ENCODE peak calls at places on chromosomes 3 and 15, in nine cellular contexts. E is effector CD8-positive, alpha-beta T cell; J is central memory CD8-positive, alpha-beta T cell; C is NCI-H1436; H is Caco-2; O is T1000; T is psoas muscle; Q is ACHN; Y is kidney epithelial cell. Z is an unnamed sample.

GRCh38 chr3:15899438-15899837 is 101.7 kb upstream of the ANKRD28 start:
- DNase-seq in E (no peak), J (no peak), C (no peak), H (no peak), O (peak; percentile 10), T (no peak), Q (peak; percentile 23), Y (peak; percentile 41), Z (peak; percentile 14)

GRCh38 chr3:114404590-114404989 is 110.8 kb downstream of the TIGIT start:
- DNase-seq in E (no peak), J (no peak), C (no peak), H (no peak), O (no peak), T (no peak), Q (no peak), Y (no peak), Z (no peak)

GRCh38 chr15:38217181-38217580 is 35.5 kb upstream of the SPRED1 start:
- DNase-seq in E (no peak), J (no peak), C (no peak), H (no peak), O (no peak), T (no peak), Q (peak; percentile 2), Y (peak; percentile 52), Z (peak; percentile 9)

GRCh38 chr3:26091096-26091495 is 301.2 kb downstream of the OXSM start:
- DNase-seq in E (no peak), J (no peak), C (no peak), H (no peak), O (no peak), T (no peak), Q (no peak), Y (no peak), Z (no peak)

GRCh38 chr15:96325579-96326331 is 4.7 kb upstream of the NR2F2 start:
- DNase-seq in E (no peak), J (no peak), C (no peak), H (peak; percentile 79), O (no peak), T (no peak), Q (peak; percentile 56), Y (no peak), Z (no peak)

GRCh38 chr3:25565807-25566206 is 98.9 kb downstream of the TOP2B start:
- DNase-seq in E (no peak), J (no peak), C (no peak), H (no peak), O (no peak), T (no peak), Q (no peak), Y (no peak), Z (no peak)

GRCh38 chr3:120144267-120144666 is 50.0 kb upstream of the GSK3B start:
- DNase-seq in E (no peak), J (no peak), C (no peak), H (peak; percentile 82), O (no peak), T (no peak), Q (peak; percentile 92), Y (peak; percentile 71), Z (peak; percentile 53)

GRCh38 chr3:184323696-184324095 is 9.3 kb downstream of the EIF4G1 start:
- DNase-seq in E (no peak), J (no peak), C (no peak), H (no peak), O (no peak), T (peak; percentile 69), Q (no peak), Y (no peak), Z (no peak)

GRCh38 chr15:85408270-85408746 is 27.9 kb downstream of the AKAP13 start:
- DNase-seq in E (no peak), J (no peak), C (no peak), H (no peak), O (no peak), T (no peak), Q (no peak), Y (no peak), Z (no peak)

GRCh38 chr3:185552358-185552877 is at the start of gene LIPH:
- DNase-seq in E (no peak), J (no peak), C (peak; percentile 27), H (no peak), O (no peak), T (no peak), Q (peak; percentile 53), Y (no peak), Z (peak; percentile 50)

GRCh38 chr15:87293016-87293415 is 963.5 kb downstream of the NTRK3 start:
- DNase-seq in E (no peak), J (no peak), C (no peak), H (no peak), O (no peak), T (no peak), Q (no peak), Y (no peak), Z (no peak)

GRCh38 chr3:30084971-30085403 is 521.4 kb upstream of the TGFBR2 start:
- DNase-seq in E (no peak), J (no peak), C (no peak), H (no peak), O (no peak), T (no peak), Q (no peak), Y (no peak), Z (no peak)

GRCh38 chr3:148101061-148101460 is 596.6 kb upstream of the AGTR1 start:
- DNase-seq in E (no peak), J (no peak), C (no peak), H (no peak), O (no peak), T (no peak), Q (no peak), Y (no peak), Z (no peak)

GRCh38 chr3:139187648-139188047 is 143.0 kb upstream of the PRR23C start:
- DNase-seq in E (no peak), J (no peak), C (no peak), H (peak; percentile 45), O (no peak), T (no peak), Q (no peak), Y (no peak), Z (no peak)

GRCh38 chr3:38579146-38579545 is 70.3 kb downstream of the SCN5A start:
- DNase-seq in E (no peak), J (peak; percentile 2), C (no peak), H (no peak), O (no peak), T (peak; percentile 35), Q (no peak), Y (no peak), Z (no peak)

GRCh38 chr15:39157902-39158301 is 423.0 kb upstream of the THBS1 start:
- DNase-seq in E (no peak), J (no peak), C (no peak), H (no peak), O (no peak), T (no peak), Q (no peak), Y (no peak), Z (no peak)

GRCh38 chr15:68209735-68210408 is 4.7 kb upstream of the CALML4 start:
- DNase-seq in E (no peak), J (no peak), C (no peak), H (no peak), O (no peak), T (no peak), Q (no peak), Y (no peak), Z (no peak)

GRCh38 chr3:154486949-154487348 is 57.0 kb upstream of the GPR149 start:
- DNase-seq in E (no peak), J (no peak), C (no peak), H (no peak), O (no peak), T (no peak), Q (no peak), Y (no peak), Z (no peak)

GRCh38 chr3:99789322-99789721 is 28.3 kb upstream of the CMSS1 start:
- DNase-seq in E (no peak), J (no peak), C (no peak), H (no peak), O (peak; percentile 16), T (no peak), Q (peak; percentile 70), Y (peak; percentile 18), Z (peak; percentile 58)

GRCh38 chr15:34708422-34708821 is 46.4 kb downstream of the GJD2 start:
- DNase-seq in E (no peak), J (no peak), C (no peak), H (no peak), O (no peak), T (no peak), Q (peak; percentile 24), Y (no peak), Z (peak; percentile 38)

GRCh38 chr3:36944641-36945270 is at the start of gene TRANK1:
- DNase-seq in E (peak; percentile 55), J (peak; percentile 66), C (no peak), H (peak; percentile 56), O (no peak), T (peak; percentile 67), Q (peak; percentile 6), Y (no peak), Z (no peak)

GRCh38 chr3:24640330-24640877 is 145.8 kb upstream of the THRB start:
- DNase-seq in E (no peak), J (no peak), C (no peak), H (no peak), O (no peak), T (no peak), Q (peak; percentile 29), Y (peak; percentile 7), Z (peak; percentile 25)

GRCh38 chr3:72977463-72977862 is 19.1 kb upstream of the PPP4R2 start:
- DNase-seq in E (no peak), J (no peak), C (no peak), H (no peak), O (no peak), T (no peak), Q (no peak), Y (no peak), Z (no peak)

GRCh38 chr15:66170716-66171115 is 82.8 kb downstream of the MEGF11 start:
- DNase-seq in E (no peak), J (no peak), C (no peak), H (no peak), O (no peak), T (no peak), Q (no peak), Y (no peak), Z (no peak)

GRCh38 chr15:98682992-98683701 is 34.8 kb downstream of the IGF1R start:
- DNase-seq in E (no peak), J (no peak), C (no peak), H (no peak), O (no peak), T (no peak), Q (peak; percentile 12), Y (no peak), Z (no peak)

GRCh38 chr3:124834723-124835718 is 52.1 kb downstream of the ITGB5 start:
- DNase-seq in E (no peak), J (peak; percentile 18), C (peak; percentile 77), H (peak; percentile 98), O (peak; percentile 26), T (peak; percentile 51), Q (peak; percentile 66), Y (peak; percentile 76), Z (peak; percentile 99)

GRCh38 chr3:54621181-54621580 is 306.7 kb downstream of the LRTM1 start:
- DNase-seq in E (no peak), J (no peak), C (no peak), H (no peak), O (no peak), T (no peak), Q (no peak), Y (no peak), Z (peak; percentile 35)

GRCh38 chr15:83380026-83380425 is 67.1 kb upstream of the SH3GL3 start:
- DNase-seq in E (no peak), J (no peak), C (no peak), H (no peak), O (no peak), T (no peak), Q (peak; percentile 22), Y (peak; percentile 48), Z (peak; percentile 39)

GRCh38 chr3:103136621-103137020 is 701.8 kb downstream of the ZPLD1 start:
- DNase-seq in E (no peak), J (no peak), C (peak; percentile 21), H (no peak), O (no peak), T (no peak), Q (no peak), Y (no peak), Z (no peak)

GRCh38 chr3:35965908-35966307 is 326.6 kb downstream of the ARPP21 start:
- DNase-seq in E (no peak), J (no peak), C (peak; percentile 20), H (no peak), O (no peak), T (no peak), Q (peak; percentile 43), Y (no peak), Z (peak; percentile 50)

GRCh38 chr15:75779504-75779903 is 63.7 kb upstream of the UBE2Q2 start:
- DNase-seq in E (no peak), J (no peak), C (no peak), H (no peak), O (no peak), T (no peak), Q (no peak), Y (no peak), Z (no peak)